ENCODE peak calls at places on chromosomes 2 and 18, in eight cellular contexts. One of them, this sample, is unnamed.

GRCh38 chr2:180523629-180524340 is 456.6 kb upstream of the UBE2E3 start:
- DNase-seq in pancreas: no peak
- DNase-seq in AG10803: peak; percentile 84
- DNase-seq in AG04450: peak; percentile 59
- DNase-seq in upper lobe of right lung: no peak
- DNase-seq in uterus: no peak
- DNase-seq in heart right ventricle: no peak
- DNase-seq in A673: no peak
- DNase-seq in this sample: peak; percentile 48

GRCh38 chr2:221322741-221323140 is 249.4 kb downstream of the EPHA4 start:
- DNase-seq in pancreas: no peak
- DNase-seq in AG10803: no peak
- DNase-seq in AG04450: no peak
- DNase-seq in upper lobe of right lung: no peak
- DNase-seq in uterus: no peak
- DNase-seq in heart right ventricle: no peak
- DNase-seq in A673: no peak
- DNase-seq in this sample: no peak

GRCh38 chr2:65377556-65378307 is 54.7 kb downstream of the SPRED2 start:
- DNase-seq in pancreas: no peak
- DNase-seq in AG10803: peak; percentile 77
- DNase-seq in AG04450: no peak
- DNase-seq in upper lobe of right lung: no peak
- DNase-seq in uterus: no peak
- DNase-seq in heart right ventricle: no peak
- DNase-seq in A673: peak; percentile 52
- DNase-seq in this sample: peak; percentile 61

GRCh38 chr2:133884739-133885381 is 316.6 kb upstream of the NCKAP5 start:
- DNase-seq in pancreas: no peak
- DNase-seq in AG10803: peak; percentile 34
- DNase-seq in AG04450: no peak
- DNase-seq in upper lobe of right lung: no peak
- DNase-seq in uterus: no peak
- DNase-seq in heart right ventricle: no peak
- DNase-seq in A673: peak; percentile 33
- DNase-seq in this sample: no peak

GRCh38 chr2:54728669-54729120 is 5.2 kb downstream of the EML6 start:
- DNase-seq in pancreas: no peak
- DNase-seq in AG10803: peak; percentile 85
- DNase-seq in AG04450: peak; percentile 30
- DNase-seq in upper lobe of right lung: no peak
- DNase-seq in uterus: no peak
- DNase-seq in heart right ventricle: no peak
- DNase-seq in A673: no peak
- DNase-seq in this sample: peak; percentile 47

GRCh38 chr18:11741505-11742145 is 52.6 kb downstream of the GNAL start:
- DNase-seq in pancreas: no peak
- DNase-seq in AG10803: no peak
- DNase-seq in AG04450: no peak
- DNase-seq in upper lobe of right lung: no peak
- DNase-seq in uterus: no peak
- DNase-seq in heart right ventricle: no peak
- DNase-seq in A673: peak; percentile 26
- DNase-seq in this sample: no peak

GRCh38 chr2:14960686-14961324 is 328.3 kb downstream of the LRATD1 start:
- DNase-seq in pancreas: no peak
- DNase-seq in AG10803: no peak
- DNase-seq in AG04450: no peak
- DNase-seq in upper lobe of right lung: no peak
- DNase-seq in uterus: no peak
- DNase-seq in heart right ventricle: no peak
- DNase-seq in A673: no peak
- DNase-seq in this sample: peak; percentile 63

GRCh38 chr2:160952462-160952861 is 207.8 kb upstream of the TANK start:
- DNase-seq in pancreas: no peak
- DNase-seq in AG10803: peak; percentile 75
- DNase-seq in AG04450: peak; percentile 21
- DNase-seq in upper lobe of right lung: no peak
- DNase-seq in uterus: peak; percentile 73
- DNase-seq in heart right ventricle: peak; percentile 42
- DNase-seq in A673: no peak
- DNase-seq in this sample: peak; percentile 40

GRCh38 chr2:79849241-79849640 is 336.4 kb downstream of the CTNNA2 start:
- DNase-seq in pancreas: no peak
- DNase-seq in AG10803: no peak
- DNase-seq in AG04450: no peak
- DNase-seq in upper lobe of right lung: no peak
- DNase-seq in uterus: no peak
- DNase-seq in heart right ventricle: no peak
- DNase-seq in A673: no peak
- DNase-seq in this sample: no peak

GRCh38 chr18:2441544-2441943 is 129.8 kb downstream of the METTL4 start:
- DNase-seq in pancreas: no peak
- DNase-seq in AG10803: peak; percentile 16
- DNase-seq in AG04450: no peak
- DNase-seq in upper lobe of right lung: no peak
- DNase-seq in uterus: no peak
- DNase-seq in heart right ventricle: no peak
- DNase-seq in A673: no peak
- DNase-seq in this sample: no peak

GRCh38 chr18:50262977-50263376 is 3.3 kb downstream of the CFAP53 start:
- DNase-seq in pancreas: no peak
- DNase-seq in AG10803: no peak
- DNase-seq in AG04450: no peak
- DNase-seq in upper lobe of right lung: no peak
- DNase-seq in uterus: no peak
- DNase-seq in heart right ventricle: no peak
- DNase-seq in A673: no peak
- DNase-seq in this sample: no peak

GRCh38 chr2:74379851-74380789 is at the start of gene DCTN1:
- DNase-seq in pancreas: peak; percentile 20
- DNase-seq in AG10803: peak; percentile 74
- DNase-seq in AG04450: peak; percentile 45
- DNase-seq in upper lobe of right lung: no peak
- DNase-seq in uterus: peak; percentile 47
- DNase-seq in heart right ventricle: peak; percentile 55
- DNase-seq in A673: peak; percentile 53
- DNase-seq in this sample: no peak
- H3K4me3 ChIP-seq in pancreas: no peak within 1 kb of the TSS
- H3K4me3 ChIP-seq in AG10803: peak within 1 kb of the TSS; percentile 71
- H3K4me3 ChIP-seq in AG04450: peak within 1 kb of the TSS; percentile 72
- H3K4me3 ChIP-seq in upper lobe of right lung: peak within 1 kb of the TSS; percentile 41
- H3K4me3 ChIP-seq in uterus: peak within 1 kb of the TSS; percentile 38
- H3K4me3 ChIP-seq in heart right ventricle: peak within 1 kb of the TSS; percentile 45
- H3K4me3 ChIP-seq in A673: peak within 1 kb of the TSS; percentile 7
- H3K4me3 ChIP-seq in this sample: peak within 1 kb of the TSS; percentile 44

GRCh38 chr2:169446452-169446851 is 32.8 kb upstream of the BBS5 start:
- DNase-seq in pancreas: no peak
- DNase-seq in AG10803: no peak
- DNase-seq in AG04450: no peak
- DNase-seq in upper lobe of right lung: no peak
- DNase-seq in uterus: no peak
- DNase-seq in heart right ventricle: no peak
- DNase-seq in A673: no peak
- DNase-seq in this sample: no peak

GRCh38 chr2:169448865-169449264 is 30.4 kb upstream of the BBS5 start:
- DNase-seq in pancreas: no peak
- DNase-seq in AG10803: no peak
- DNase-seq in AG04450: no peak
- DNase-seq in upper lobe of right lung: no peak
- DNase-seq in uterus: no peak
- DNase-seq in heart right ventricle: no peak
- DNase-seq in A673: no peak
- DNase-seq in this sample: no peak

GRCh38 chr2:169452080-169452479 is 27.2 kb upstream of the BBS5 start:
- DNase-seq in pancreas: no peak
- DNase-seq in AG10803: peak; percentile 39
- DNase-seq in AG04450: no peak
- DNase-seq in upper lobe of right lung: no peak
- DNase-seq in uterus: no peak
- DNase-seq in heart right ventricle: no peak
- DNase-seq in A673: peak; percentile 71
- DNase-seq in this sample: peak; percentile 44
- TF ChIP-seq CTCF in pancreas: peak; percentile 21
- TF ChIP-seq CTCF in AG10803: peak; percentile 67
- TF ChIP-seq CTCF in AG04450: peak; percentile 55
- TF ChIP-seq CTCF in upper lobe of right lung: peak; percentile 50
- TF ChIP-seq CTCF in uterus: no peak
- TF ChIP-seq CTCF in heart right ventricle: peak; percentile 48
- TF ChIP-seq CTCF in A673: peak; percentile 65
- TF ChIP-seq CTCF in this sample: peak; percentile 37

GRCh38 chr2:188979119-188979729 is 5.1 kb downstream of the COL3A1 start:
- DNase-seq in pancreas: no peak
- DNase-seq in AG10803: no peak
- DNase-seq in AG04450: no peak
- DNase-seq in upper lobe of right lung: no peak
- DNase-seq in uterus: no peak
- DNase-seq in heart right ventricle: no peak
- DNase-seq in A673: no peak
- DNase-seq in this sample: no peak
- H3K4me3 ChIP-seq in pancreas: no peak overlapping the region
- H3K4me3 ChIP-seq in AG10803: peak overlapping the region; percentile 80
- H3K4me3 ChIP-seq in AG04450: peak overlapping the region; percentile 69
- H3K4me3 ChIP-seq in upper lobe of right lung: peak overlapping the region; percentile 51
- H3K4me3 ChIP-seq in uterus: peak overlapping the region; percentile 19
- H3K4me3 ChIP-seq in heart right ventricle: peak overlapping the region; percentile 53
- H3K4me3 ChIP-seq in A673: peak overlapping the region; percentile 5
- H3K4me3 ChIP-seq in this sample: no peak overlapping the region

DNA sequence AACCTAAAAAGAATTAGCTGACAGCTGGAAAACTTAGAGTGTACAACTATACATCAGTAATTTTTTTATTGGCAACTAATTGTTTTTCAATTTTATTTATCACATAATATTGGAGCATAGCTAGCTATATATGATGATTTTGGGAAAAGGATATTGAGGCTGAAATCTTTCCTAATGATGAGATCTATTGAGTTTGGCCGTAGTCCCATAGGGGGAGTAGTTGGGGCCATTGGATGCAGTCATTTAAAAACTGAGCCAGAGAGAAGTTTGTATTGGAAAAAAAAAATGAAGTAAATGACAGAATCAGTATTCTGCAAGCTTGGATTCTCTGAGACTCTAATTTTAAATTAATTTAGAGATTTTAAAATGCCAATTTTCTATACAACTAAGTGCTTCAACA is 179.8 kb downstream of the LTBP1 start:
- DNase-seq in pancreas: no peak
- DNase-seq in AG10803: no peak
- DNase-seq in AG04450: no peak
- DNase-seq in upper lobe of right lung: no peak
- DNase-seq in uterus: no peak
- DNase-seq in heart right ventricle: no peak
- DNase-seq in A673: no peak
- DNase-seq in this sample: no peak
- TF ChIP-seq CTCF in pancreas: no peak
- TF ChIP-seq CTCF in AG10803: peak; percentile 12
- TF ChIP-seq CTCF in AG04450: peak; percentile 13
- TF ChIP-seq CTCF in upper lobe of right lung: no peak
- TF ChIP-seq CTCF in uterus: no peak
- TF ChIP-seq CTCF in heart right ventricle: no peak
- TF ChIP-seq CTCF in A673: no peak
- TF ChIP-seq CTCF in this sample: no peak

GRCh38 chr2:16665746-16666452 is at the start of gene CYRIA:
- DNase-seq in pancreas: peak; percentile 50
- DNase-seq in AG10803: no peak
- DNase-seq in AG04450: no peak
- DNase-seq in upper lobe of right lung: peak; percentile 85
- DNase-seq in uterus: peak; percentile 51
- DNase-seq in heart right ventricle: peak; percentile 63
- DNase-seq in A673: peak; percentile 72
- DNase-seq in this sample: no peak

GRCh38 chr2:16664052-16664731 is 1.4 kb downstream of the CYRIA start:
- DNase-seq in pancreas: peak; percentile 43
- DNase-seq in AG10803: peak; percentile 37
- DNase-seq in AG04450: peak; percentile 71
- DNase-seq in upper lobe of right lung: no peak
- DNase-seq in uterus: peak; percentile 87
- DNase-seq in heart right ventricle: peak; percentile 82
- DNase-seq in A673: peak; percentile 88
- DNase-seq in this sample: peak; percentile 96

GRCh38 chr2:16664809-16665745 is 557 bp downstream of the CYRIA start:
- DNase-seq in pancreas: no peak
- DNase-seq in AG10803: no peak
- DNase-seq in AG04450: no peak
- DNase-seq in upper lobe of right lung: no peak
- DNase-seq in uterus: no peak
- DNase-seq in heart right ventricle: no peak
- DNase-seq in A673: no peak
- DNase-seq in this sample: no peak

GRCh38 chr2:16663121-16663905 is 2.3 kb downstream of the CYRIA start:
- DNase-seq in pancreas: no peak
- DNase-seq in AG10803: no peak
- DNase-seq in AG04450: no peak
- DNase-seq in upper lobe of right lung: no peak
- DNase-seq in uterus: no peak
- DNase-seq in heart right ventricle: no peak
- DNase-seq in A673: no peak
- DNase-seq in this sample: no peak

GRCh38 chr2:16666453-16666801 is 793 bp upstream of the CYRIA start:
- DNase-seq in pancreas: no peak
- DNase-seq in AG10803: peak; percentile 15
- DNase-seq in AG04450: no peak
- DNase-seq in upper lobe of right lung: no peak
- DNase-seq in uterus: no peak
- DNase-seq in heart right ventricle: peak; percentile 45
- DNase-seq in A673: peak; percentile 88
- DNase-seq in this sample: peak; percentile 88
- H3K4me3 ChIP-seq in pancreas: no peak overlapping the region
- H3K4me3 ChIP-seq in AG10803: peak overlapping the region; percentile 56
- H3K4me3 ChIP-seq in AG04450: peak overlapping the region; percentile 62
- H3K4me3 ChIP-seq in upper lobe of right lung: peak overlapping the region; percentile 52
- H3K4me3 ChIP-seq in uterus: no peak overlapping the region
- H3K4me3 ChIP-seq in heart right ventricle: peak overlapping the region; percentile 73
- H3K4me3 ChIP-seq in A673: peak overlapping the region; percentile 49
- H3K4me3 ChIP-seq in this sample: peak overlapping the region; percentile 43

DNA sequence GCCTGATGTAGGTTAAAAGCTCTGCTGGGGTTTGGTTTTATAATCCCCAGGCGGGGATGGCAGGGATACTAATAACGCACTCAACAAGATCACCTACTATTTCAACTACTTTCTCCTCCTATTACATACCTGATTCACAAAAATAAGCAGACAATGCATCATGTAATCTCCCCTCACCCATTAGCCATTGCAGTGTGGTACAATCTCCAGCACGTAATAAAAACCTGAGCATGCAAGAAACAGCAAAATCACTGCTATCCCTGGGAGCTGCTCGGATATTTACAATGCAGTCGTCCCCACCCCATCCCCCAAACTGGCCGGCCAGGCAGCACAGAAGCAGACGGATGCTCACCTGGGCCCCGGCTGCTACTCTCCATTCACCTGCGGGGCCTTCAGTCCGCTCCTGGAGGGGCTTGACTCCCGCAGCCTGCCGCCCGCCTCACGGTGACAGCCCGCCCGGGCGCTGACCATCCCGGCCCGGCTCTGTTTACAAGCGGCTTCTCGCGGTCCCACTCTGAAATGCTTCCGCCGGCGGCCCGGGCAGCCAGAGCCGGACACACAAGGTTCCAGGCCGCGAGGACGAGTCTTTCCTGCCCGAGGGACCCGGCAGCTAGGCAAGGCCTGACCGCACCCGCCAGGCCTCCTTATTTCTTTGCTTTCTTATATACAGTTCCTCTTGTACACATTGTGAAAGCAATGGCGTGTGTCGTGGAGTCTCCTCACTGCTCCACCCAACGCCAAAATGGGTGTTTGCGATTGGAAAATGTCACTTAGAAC is at the start of gene PLEKHM3:
- DNase-seq in pancreas: peak; percentile 90
- DNase-seq in AG10803: peak; percentile 88
- DNase-seq in AG04450: peak; percentile 75
- DNase-seq in upper lobe of right lung: peak; percentile 94
- DNase-seq in uterus: peak; percentile 76
- DNase-seq in heart right ventricle: peak; percentile 87
- DNase-seq in A673: peak; percentile 90
- DNase-seq in this sample: peak; percentile 61
- TF ChIP-seq CTCF in pancreas: no peak
- TF ChIP-seq CTCF in AG10803: no peak
- TF ChIP-seq CTCF in AG04450: no peak
- TF ChIP-seq CTCF in upper lobe of right lung: no peak
- TF ChIP-seq CTCF in uterus: no peak
- TF ChIP-seq CTCF in heart right ventricle: no peak
- TF ChIP-seq CTCF in A673: no peak
- TF ChIP-seq CTCF in this sample: no peak